ENCODE peak calls at places on chromosomes 7 and 10, in six cellular contexts. One of them, this sample, is unnamed.

GRCh38 chr7:29071203-29071804 is 75.0 kb downstream of the CPVL start:
- DNase-seq in fibroblast of mammary gland: no peak
- DNase-seq in esophagus squamous epithelium: no peak
- DNase-seq in OCI-LY7: no peak
- DNase-seq in WTC11: no peak
- DNase-seq in stomach: no peak
- DNase-seq in this sample: no peak

GRCh38 chr7:70679666-70680065 is 452.3 kb upstream of the GALNT17 start:
- DNase-seq in fibroblast of mammary gland: peak; percentile 39
- DNase-seq in esophagus squamous epithelium: no peak
- DNase-seq in OCI-LY7: no peak
- DNase-seq in WTC11: no peak
- DNase-seq in stomach: no peak
- DNase-seq in this sample: no peak

GRCh38 chr7:142817506-142817905 is 37.4 kb upstream of the EPHB6 start:
- DNase-seq in fibroblast of mammary gland: no peak
- DNase-seq in esophagus squamous epithelium: no peak
- DNase-seq in OCI-LY7: no peak
- DNase-seq in WTC11: no peak
- DNase-seq in stomach: no peak
- DNase-seq in this sample: no peak

GRCh38 chr10:129042747-129043146 is 424.3 kb upstream of the MGMT start:
- DNase-seq in fibroblast of mammary gland: no peak
- DNase-seq in esophagus squamous epithelium: no peak
- DNase-seq in OCI-LY7: no peak
- DNase-seq in WTC11: no peak
- DNase-seq in stomach: no peak
- DNase-seq in this sample: no peak

GRCh38 chr7:80114159-80114558 is 20.5 kb upstream of the GNAI1 start:
- DNase-seq in fibroblast of mammary gland: no peak
- DNase-seq in esophagus squamous epithelium: no peak
- DNase-seq in OCI-LY7: no peak
- DNase-seq in WTC11: no peak
- DNase-seq in stomach: no peak
- DNase-seq in this sample: no peak

GRCh38 chr10:79219276-79219957 is 127.9 kb upstream of the PPIF start:
- DNase-seq in fibroblast of mammary gland: peak; percentile 63
- DNase-seq in esophagus squamous epithelium: no peak
- DNase-seq in OCI-LY7: no peak
- DNase-seq in WTC11: no peak
- DNase-seq in stomach: no peak
- DNase-seq in this sample: no peak

GRCh38 chr10:130513686-130514476 is 377.7 kb downstream of the GLRX3 start:
- DNase-seq in fibroblast of mammary gland: no peak
- DNase-seq in esophagus squamous epithelium: no peak
- DNase-seq in OCI-LY7: no peak
- DNase-seq in WTC11: no peak
- DNase-seq in stomach: no peak
- DNase-seq in this sample: no peak

GRCh38 chr10:29239569-29240472 is 49.0 kb upstream of the LYZL1 start:
- DNase-seq in fibroblast of mammary gland: peak; percentile 40
- DNase-seq in esophagus squamous epithelium: no peak
- DNase-seq in OCI-LY7: peak; percentile 3
- DNase-seq in WTC11: peak; percentile 71
- DNase-seq in stomach: no peak
- DNase-seq in this sample: no peak

GRCh38 chr10:49377256-49377655 is 18.6 kb downstream of the DRGX start:
- DNase-seq in fibroblast of mammary gland: no peak
- DNase-seq in esophagus squamous epithelium: no peak
- DNase-seq in OCI-LY7: no peak
- DNase-seq in WTC11: no peak
- DNase-seq in stomach: no peak
- DNase-seq in this sample: no peak

GRCh38 chr7:152521420-152522337 is 85.9 kb upstream of the KMT2C start:
- DNase-seq in fibroblast of mammary gland: no peak
- DNase-seq in esophagus squamous epithelium: no peak
- DNase-seq in OCI-LY7: no peak
- DNase-seq in WTC11: no peak
- DNase-seq in stomach: peak; percentile 29
- DNase-seq in this sample: no peak

GRCh38 chr10:43230909-43231522 is 35.8 kb downstream of the RASGEF1A start:
- DNase-seq in fibroblast of mammary gland: no peak
- DNase-seq in esophagus squamous epithelium: no peak
- DNase-seq in OCI-LY7: peak; percentile 61
- DNase-seq in WTC11: no peak
- DNase-seq in stomach: no peak
- DNase-seq in this sample: peak; percentile 63

GRCh38 chr10:50567384-50567783 is 56.4 kb downstream of the SGMS1 start:
- DNase-seq in fibroblast of mammary gland: no peak
- DNase-seq in esophagus squamous epithelium: no peak
- DNase-seq in OCI-LY7: no peak
- DNase-seq in WTC11: no peak
- DNase-seq in stomach: peak; percentile 35
- DNase-seq in this sample: no peak

GRCh38 chr10:20708305-20708704 is 188.8 kb downstream of the NEBL start:
- DNase-seq in fibroblast of mammary gland: no peak
- DNase-seq in esophagus squamous epithelium: no peak
- DNase-seq in OCI-LY7: no peak
- DNase-seq in WTC11: no peak
- DNase-seq in stomach: no peak
- DNase-seq in this sample: no peak

GRCh38 chr10:1605121-1605520 is 132.2 kb downstream of the ADARB2 start:
- DNase-seq in fibroblast of mammary gland: no peak
- DNase-seq in esophagus squamous epithelium: no peak
- DNase-seq in OCI-LY7: no peak
- DNase-seq in WTC11: no peak
- DNase-seq in stomach: no peak
- DNase-seq in this sample: peak; percentile 24

GRCh38 chr7:98930464-98930863 is 52.1 kb downstream of the TRRAP start:
- DNase-seq in fibroblast of mammary gland: no peak
- DNase-seq in esophagus squamous epithelium: no peak
- DNase-seq in OCI-LY7: no peak
- DNase-seq in WTC11: no peak
- DNase-seq in stomach: no peak
- DNase-seq in this sample: no peak

GRCh38 chr7:108340856-108341411 is 115.3 kb downstream of the NRCAM start:
- DNase-seq in fibroblast of mammary gland: no peak
- DNase-seq in esophagus squamous epithelium: no peak
- DNase-seq in OCI-LY7: no peak
- DNase-seq in WTC11: no peak
- DNase-seq in stomach: peak; percentile 58
- DNase-seq in this sample: no peak

GRCh38 chr7:41956712-41957111 is 253.8 kb upstream of the INHBA start:
- DNase-seq in fibroblast of mammary gland: no peak
- DNase-seq in esophagus squamous epithelium: no peak
- DNase-seq in OCI-LY7: no peak
- DNase-seq in WTC11: no peak
- DNase-seq in stomach: no peak
- DNase-seq in this sample: no peak

GRCh38 chr10:124748206-124748605 is 4.0 kb upstream of the FAM53B start:
- DNase-seq in fibroblast of mammary gland: no peak
- DNase-seq in esophagus squamous epithelium: no peak
- DNase-seq in OCI-LY7: no peak
- DNase-seq in WTC11: no peak
- DNase-seq in stomach: no peak
- DNase-seq in this sample: no peak

GRCh38 chr7:154918741-154919140 is 84.2 kb downstream of the PAXIP1 start:
- DNase-seq in fibroblast of mammary gland: no peak
- DNase-seq in esophagus squamous epithelium: no peak
- DNase-seq in OCI-LY7: no peak
- DNase-seq in WTC11: no peak
- DNase-seq in stomach: no peak
- DNase-seq in this sample: no peak

GRCh38 chr10:48494073-48494472 is 110.8 kb downstream of the ARHGAP22 start:
- DNase-seq in fibroblast of mammary gland: no peak
- DNase-seq in esophagus squamous epithelium: no peak
- DNase-seq in OCI-LY7: no peak
- DNase-seq in WTC11: no peak
- DNase-seq in stomach: peak; percentile 17
- DNase-seq in this sample: no peak

GRCh38 chr10:109892885-109893284 is 30.4 kb downstream of the XPNPEP1 start:
- DNase-seq in fibroblast of mammary gland: peak; percentile 85
- DNase-seq in esophagus squamous epithelium: no peak
- DNase-seq in OCI-LY7: no peak
- DNase-seq in WTC11: no peak
- DNase-seq in stomach: no peak
- DNase-seq in this sample: no peak

GRCh38 chr7:142348921-142349401 is 91.1 kb upstream of the PRSS58 start:
- DNase-seq in fibroblast of mammary gland: no peak
- DNase-seq in esophagus squamous epithelium: no peak
- DNase-seq in OCI-LY7: no peak
- DNase-seq in WTC11: no peak
- DNase-seq in stomach: no peak
- DNase-seq in this sample: no peak

GRCh38 chr7:158819571-158820203 is 9.6 kb downstream of the ESYT2 start:
- DNase-seq in fibroblast of mammary gland: peak; percentile 49
- DNase-seq in esophagus squamous epithelium: no peak
- DNase-seq in OCI-LY7: no peak
- DNase-seq in WTC11: no peak
- DNase-seq in stomach: no peak
- DNase-seq in this sample: no peak

GRCh38 chr7:158820656-158821055 is 8.7 kb downstream of the ESYT2 start:
- DNase-seq in fibroblast of mammary gland: peak; percentile 58
- DNase-seq in esophagus squamous epithelium: no peak
- DNase-seq in OCI-LY7: no peak
- DNase-seq in WTC11: no peak
- DNase-seq in stomach: no peak
- DNase-seq in this sample: no peak

GRCh38 chr7:158816995-158817394 is 12.3 kb downstream of the ESYT2 start:
- DNase-seq in fibroblast of mammary gland: no peak
- DNase-seq in esophagus squamous epithelium: no peak
- DNase-seq in OCI-LY7: no peak
- DNase-seq in WTC11: peak; percentile 25
- DNase-seq in stomach: peak; percentile 40
- DNase-seq in this sample: no peak

GRCh38 chr7:158816271-158816670 is 13.0 kb downstream of the ESYT2 start:
- DNase-seq in fibroblast of mammary gland: no peak
- DNase-seq in esophagus squamous epithelium: no peak
- DNase-seq in OCI-LY7: no peak
- DNase-seq in WTC11: no peak
- DNase-seq in stomach: no peak
- DNase-seq in this sample: no peak

DNA sequence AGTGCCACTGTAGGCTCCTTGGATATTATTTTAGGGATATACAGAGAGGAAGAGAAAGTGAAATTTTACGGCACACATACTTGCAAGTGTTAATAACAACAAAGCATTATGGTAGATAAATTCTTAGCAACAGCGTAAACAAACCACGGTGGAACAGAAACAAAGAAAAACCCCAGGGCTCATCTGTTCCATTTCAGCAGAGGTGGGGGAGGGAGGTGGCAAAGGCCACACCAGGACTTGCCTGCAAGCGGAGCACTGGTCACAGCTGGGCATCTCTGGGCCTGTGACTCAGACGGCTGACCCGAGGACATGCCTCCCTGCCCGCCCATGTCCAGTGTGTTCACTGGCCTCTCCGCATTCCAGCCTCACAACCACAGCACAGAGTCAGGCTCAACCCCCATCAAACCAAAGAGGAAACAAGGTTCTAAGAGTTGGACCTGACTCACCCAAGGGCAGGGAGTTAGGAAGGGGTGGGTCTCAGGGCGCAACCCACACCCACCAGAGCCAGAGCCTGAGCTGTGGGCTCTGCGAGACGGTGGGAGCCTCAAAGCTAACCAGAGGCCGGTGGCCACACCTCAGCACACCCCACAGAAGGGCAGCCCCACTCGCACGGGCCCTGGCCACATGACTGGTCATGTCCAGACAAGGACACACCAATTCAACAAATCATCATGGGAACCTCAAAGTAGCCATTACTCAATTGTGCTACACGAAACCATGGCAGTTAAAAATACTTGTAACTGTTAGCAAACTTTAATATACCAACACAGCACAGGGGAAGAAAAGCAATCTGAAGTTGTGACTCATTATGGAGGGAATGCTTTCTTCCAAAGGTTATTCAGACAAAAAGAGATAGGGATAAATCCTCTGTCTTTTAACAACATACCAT is 10.7 kb downstream of the ESYT2 start:
- DNase-seq in fibroblast of mammary gland: peak; percentile 99
- DNase-seq in esophagus squamous epithelium: peak; percentile 22
- DNase-seq in OCI-LY7: no peak
- DNase-seq in WTC11: peak; percentile 60
- DNase-seq in stomach: peak; percentile 72
- DNase-seq in this sample: no peak
- TF ChIP-seq CTCF in fibroblast of mammary gland: no peak
- TF ChIP-seq CTCF in esophagus squamous epithelium: no peak
- TF ChIP-seq CTCF in OCI-LY7: no peak
- TF ChIP-seq CTCF in WTC11: no peak
- TF ChIP-seq CTCF in stomach: no peak
- TF ChIP-seq CTCF in this sample: no peak

GRCh38 chr7:84100866-84101265 is 93.7 kb downstream of the SEMA3A start:
- DNase-seq in fibroblast of mammary gland: peak; percentile 76
- DNase-seq in esophagus squamous epithelium: no peak
- DNase-seq in OCI-LY7: no peak
- DNase-seq in WTC11: no peak
- DNase-seq in stomach: no peak
- DNase-seq in this sample: no peak
- TF ChIP-seq CTCF in fibroblast of mammary gland: peak; percentile 46
- TF ChIP-seq CTCF in esophagus squamous epithelium: no peak
- TF ChIP-seq CTCF in OCI-LY7: no peak
- TF ChIP-seq CTCF in WTC11: no peak
- TF ChIP-seq CTCF in stomach: no peak
- TF ChIP-seq CTCF in this sample: peak; percentile 59

DNA sequence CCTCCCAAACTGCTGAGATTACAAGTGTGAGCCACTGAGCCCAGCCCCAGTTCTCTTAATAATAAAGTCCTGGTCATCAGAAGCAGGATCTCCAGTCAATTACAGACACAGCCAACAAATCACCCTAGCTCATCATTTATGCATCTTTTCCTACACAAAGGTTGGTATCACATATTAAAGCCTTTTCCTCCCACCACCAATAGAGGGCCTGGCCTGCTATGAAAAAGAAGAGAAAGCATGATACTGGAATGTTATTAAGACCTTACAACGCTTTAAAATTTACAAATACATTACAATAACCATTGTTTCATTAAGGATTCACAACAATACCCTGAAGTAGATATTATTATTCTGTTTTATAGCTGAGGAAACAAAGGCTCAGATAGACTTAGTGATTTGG is 25.9 kb downstream of the VAX1 start:
- DNase-seq in fibroblast of mammary gland: no peak
- DNase-seq in esophagus squamous epithelium: no peak
- DNase-seq in OCI-LY7: no peak
- DNase-seq in WTC11: no peak
- DNase-seq in stomach: no peak
- DNase-seq in this sample: no peak
- TF ChIP-seq CTCF in fibroblast of mammary gland: peak; percentile 41
- TF ChIP-seq CTCF in esophagus squamous epithelium: no peak
- TF ChIP-seq CTCF in OCI-LY7: peak; percentile 61
- TF ChIP-seq CTCF in WTC11: no peak
- TF ChIP-seq CTCF in stomach: no peak
- TF ChIP-seq CTCF in this sample: peak; percentile 60

DNA sequence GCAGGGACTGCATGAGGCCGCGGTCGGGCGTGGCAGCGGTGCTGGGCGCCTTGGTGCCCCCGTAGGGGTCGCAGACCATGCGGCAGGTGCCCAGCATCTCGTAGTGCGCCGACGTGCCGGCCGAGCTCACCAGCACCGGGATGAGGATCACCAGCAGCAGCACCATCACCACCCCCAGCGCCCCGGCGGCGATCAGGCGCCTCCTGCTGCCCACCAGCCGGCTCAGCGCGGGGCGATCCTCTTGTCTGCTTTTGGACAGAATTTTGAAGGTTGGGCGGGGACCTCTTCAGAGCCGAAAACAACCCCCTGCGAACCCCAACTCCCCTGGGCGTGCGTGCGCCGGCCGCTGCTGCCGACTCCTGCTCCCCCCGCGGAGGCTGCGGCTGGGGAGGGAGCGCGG is 779 bp downstream of the C1QL3 start:
- DNase-seq in fibroblast of mammary gland: peak; percentile 31
- DNase-seq in esophagus squamous epithelium: no peak
- DNase-seq in OCI-LY7: no peak
- DNase-seq in WTC11: peak; percentile 66
- DNase-seq in stomach: peak; percentile 32
- DNase-seq in this sample: no peak
- TF ChIP-seq CTCF in fibroblast of mammary gland: peak; percentile 35
- TF ChIP-seq CTCF in esophagus squamous epithelium: no peak
- TF ChIP-seq CTCF in OCI-LY7: no peak
- TF ChIP-seq CTCF in WTC11: no peak
- TF ChIP-seq CTCF in stomach: no peak
- TF ChIP-seq CTCF in this sample: peak; percentile 33